ENCODE peak calls at places on chromosomes 4 and X, in six cellular contexts. C, N, Z, Y, F and O are unnamed samples. For H3K27me3, the result is how much of the 10 kb centered on the place peaks cover.

GRCh38 chrX:106897259-106897658 is 5.9 kb downstream of the RIPPLY1 start:
- DNase-seq in C (no peak), N (peak), Z (no peak), Y (no peak), F (no peak), O (no peak)

GRCh38 chr4:1978226-1978625 is 30.5 kb downstream of the NELFA start:
- DNase-seq in C (no peak), N (no peak), Z (no peak), Y (peak), F (no peak), O (peak)

GRCh38 chrX:96182366-96182765 is 502.3 kb upstream of the DIAPH2 start:
- DNase-seq in C (peak), N (peak), Z (no peak), Y (no peak), F (no peak), O (no peak)

GRCh38 chr4:156169011-156169410 is 215.3 kb upstream of the CTSO start:
- DNase-seq in C (no peak), N (peak), Z (peak), Y (no peak), F (no peak), O (no peak)

GRCh38 chr4:61175495-61175894 is 24.6 kb upstream of the ADGRL3 start:
- DNase-seq in C (no peak), N (no peak), Z (no peak), Y (no peak), F (no peak), O (no peak)

GRCh38 chrX:136889269-136889668 is 8.7 kb upstream of the RBMX start:
- DNase-seq in C (no peak), N (no peak), Z (no peak), Y (no peak), F (no peak), O (no peak)

GRCh38 chr4:95505149-95505548 is 43.6 kb downstream of the UNC5C start:
- DNase-seq in C (no peak), N (no peak), Z (peak), Y (no peak), F (no peak), O (no peak)

GRCh38 chr4:22969314-22969896 is 276.7 kb downstream of the GBA3 start:
- DNase-seq in C (no peak), N (peak), Z (no peak), Y (no peak), F (no peak), O (no peak)

GRCh38 chrX:37824491-37825224 is 22.7 kb downstream of the DYNLT3 start:
- DNase-seq in C (no peak), N (no peak), Z (no peak), Y (no peak), F (no peak), O (no peak)

GRCh38 chr4:97589481-97590196 is 553.6 kb downstream of the STPG2 start:
- DNase-seq in C (no peak), N (no peak), Z (no peak), Y (no peak), F (no peak), O (no peak)

GRCh38 chr4:40305329-40306193 is 29.6 kb upstream of the CHRNA9 start:
- DNase-seq in C (peak), N (no peak), Z (no peak), Y (no peak), F (no peak), O (no peak)

GRCh38 chr4:70858454-70858853 is 18.8 kb upstream of the GRSF1 start:
- DNase-seq in C (no peak), N (no peak), Z (no peak), Y (no peak), F (no peak), O (no peak)

DNA sequence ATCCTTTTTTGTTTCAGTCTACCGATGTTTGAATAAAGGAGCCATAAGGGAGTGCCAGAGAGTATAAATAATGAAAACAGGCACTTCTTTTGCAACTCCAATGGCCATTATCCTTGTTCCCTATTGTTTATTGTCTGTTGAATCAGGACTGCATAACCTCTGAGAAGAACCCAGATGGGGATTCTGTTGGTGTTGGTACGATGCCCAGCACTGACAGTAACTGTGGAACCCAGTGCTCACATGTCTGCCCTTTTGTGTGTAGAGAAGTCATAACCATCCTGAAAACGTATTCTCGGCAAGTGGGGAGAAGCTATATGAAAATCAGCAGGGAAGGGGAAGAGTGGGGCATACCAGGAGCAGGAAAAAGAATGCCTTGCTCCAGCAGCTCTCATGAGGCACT is 195.1 kb upstream of the EDNRA start:
- DNase-seq in C (no peak), N (no peak), Z (no peak), Y (no peak), F (no peak), O (no peak)
- H3K27ac ChIP-seq in C (no peak), N (no peak), Z (no peak), Y (no peak), F (no peak), O (no peak)

GRCh38 chrX:25020391-25021131 is 4.8 kb upstream of the ARX start:
- DNase-seq in C (no peak), N (no peak), Z (no peak), Y (no peak), F (no peak), O (no peak)

GRCh38 chrX:25025615-25026014 is 9.8 kb upstream of the ARX start:
- DNase-seq in C (no peak), N (no peak), Z (no peak), Y (no peak), F (no peak), O (no peak)

GRCh38 chrX:25021132-25021498 is 5.3 kb upstream of the ARX start:
- DNase-seq in C (no peak), N (no peak), Z (no peak), Y (no peak), F (no peak), O (no peak)

GRCh38 chrX:25022499-25023325 is 6.9 kb upstream of the ARX start:
- DNase-seq in C (no peak), N (no peak), Z (no peak), Y (no peak), F (no peak), O (no peak)

GRCh38 chrX:25023908-25024307 is 8.1 kb upstream of the ARX start:
- DNase-seq in C (no peak), N (no peak), Z (no peak), Y (no peak), F (no peak), O (no peak)
- H3K27me3 ChIP-seq in C (half or more), N (under half), Z (under half), Y (under half), F (half or more), O (under half)

GRCh38 chr4:87717276-87718031 is 67.4 kb downstream of the DMP1 start:
- DNase-seq in C (no peak), N (peak), Z (no peak), Y (no peak), F (no peak), O (no peak)
- H3K27ac ChIP-seq in C (no peak), N (peak), Z (no peak), Y (no peak), F (no peak), O (no peak)

GRCh38 chr4:75860606-75861005 is 41.6 kb downstream of the PPEF2 start:
- DNase-seq in C (no peak), N (no peak), Z (no peak), Y (no peak), F (no peak), O (no peak)
- H3K27me3 ChIP-seq in C (under half), N (under half), Z (under half), Y (under half), F (under half), O (under half)

DNA sequence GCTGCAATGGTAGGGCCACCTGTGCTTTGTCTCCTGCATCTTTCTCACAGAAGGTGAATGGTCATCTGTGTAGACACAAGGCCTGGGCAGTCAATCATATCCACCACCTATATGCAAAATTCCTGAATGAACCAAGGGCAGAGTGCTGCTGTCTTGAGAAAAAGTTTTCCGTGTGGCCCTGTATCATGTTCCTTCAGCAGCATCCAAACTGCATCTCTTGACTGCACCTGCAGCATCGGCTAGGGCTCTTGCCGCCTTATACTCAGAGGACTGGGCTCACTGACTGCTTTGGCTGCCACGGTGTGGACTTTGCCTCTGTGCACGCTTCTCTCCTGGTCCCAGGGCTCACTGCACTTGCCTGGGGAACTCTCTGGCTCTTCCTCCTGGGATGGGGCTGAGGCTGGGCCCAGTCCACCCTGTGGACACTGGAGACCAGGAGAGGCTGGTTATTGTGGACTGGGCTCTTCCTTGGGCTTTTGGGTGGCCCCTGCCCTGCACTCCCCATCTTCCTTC is 39.5 kb upstream of the STS start:
- DNase-seq in C (no peak), N (no peak), Z (no peak), Y (peak), F (no peak), O (no peak)
- H3K27ac ChIP-seq in C (no peak), N (no peak), Z (no peak), Y (no peak), F (no peak), O (no peak)

GRCh38 chrX:120311632-120312000 is 355 bp upstream of the TMEM255A start:
- DNase-seq in C (no peak), N (no peak), Z (no peak), Y (no peak), F (no peak), O (no peak)
- H3K27me3 ChIP-seq in C (under half), N (under half), Z (under half), Y (under half), F (under half), O (under half)

GRCh38 chrX:40107291-40108083 is 9.7 kb upstream of the BCOR start:
- DNase-seq in C (peak), N (no peak), Z (peak), Y (peak), F (no peak), O (peak)
- H3K27ac ChIP-seq in C (peak), N (no peak), Z (peak), Y (peak), F (no peak), O (peak)

GRCh38 chrX:25010784-25011588 is 4.8 kb downstream of the ARX start:
- DNase-seq in C (no peak), N (no peak), Z (no peak), Y (no peak), F (no peak), O (no peak)
- H3K27me3 ChIP-seq in C (half or more), N (under half), Z (under half), Y (under half), F (half or more), O (half or more)

DNA sequence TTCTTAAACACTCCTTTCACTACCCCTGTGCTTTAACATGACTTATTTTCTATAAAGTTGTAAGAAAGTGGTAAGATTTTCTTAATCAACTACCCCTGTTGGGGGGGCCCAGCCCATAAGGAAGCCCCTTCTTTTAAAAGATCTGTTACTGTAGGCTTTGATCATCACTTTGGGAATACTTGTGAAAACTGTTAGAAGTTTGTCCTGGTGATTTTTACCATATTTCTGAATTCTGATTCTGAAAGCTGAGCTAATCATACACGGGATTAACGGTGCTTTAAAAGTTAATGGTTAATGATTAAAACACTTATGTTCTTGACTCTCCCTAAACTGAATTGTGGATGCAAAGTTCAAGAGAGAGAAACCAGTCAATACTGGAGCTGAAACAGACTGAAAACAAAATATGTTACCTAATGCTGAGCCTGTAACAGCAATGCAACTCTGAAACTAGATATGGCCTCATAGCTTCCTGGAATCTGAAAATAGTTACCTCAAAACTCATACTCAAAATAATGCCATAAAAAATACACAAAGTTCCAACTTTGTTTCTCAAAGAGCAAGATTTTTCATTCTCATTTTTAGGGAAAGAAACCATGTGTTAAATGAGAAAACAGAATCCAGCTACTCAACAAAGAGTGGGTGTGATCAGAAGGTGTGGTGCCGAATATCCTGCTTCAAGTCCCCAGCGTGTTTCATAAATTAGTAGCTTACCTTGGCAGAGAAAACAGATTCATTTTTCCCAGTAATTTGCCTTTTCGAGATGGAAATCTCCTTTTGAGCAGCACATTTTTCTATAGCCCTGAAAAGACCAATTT is 31.6 kb downstream of the ADH7 start:
- DNase-seq in C (no peak), N (no peak), Z (no peak), Y (no peak), F (no peak), O (no peak)
- H3K27ac ChIP-seq in C (peak), N (no peak), Z (no peak), Y (peak), F (no peak), O (no peak)

GRCh38 chr4:41757521-41758156 is 9.1 kb upstream of the PHOX2B start:
- DNase-seq in C (no peak), N (no peak), Z (no peak), Y (no peak), F (no peak), O (no peak)
- H3K27me3 ChIP-seq in C (half or more), N (under half), Z (half or more), Y (under half), F (under half), O (half or more)